ENCODE peak calls at places on chromosomes 6 and 20, in nine cellular contexts. One of them, this sample, is unnamed.
A peak's percentile ranks its signal among the peaks of the same experiment; 100 is the strongest.

GRCh38 chr20:3659492-3660261 is 3.5 kb downstream of the GFRA4 start:
- DNase-seq in cerebellar cortex: no peak
- DNase-seq in activated CD4-positive, alpha-beta T cell treated with anti-CD3 and anti-CD28 coated beads for 24 hours: no peak
- DNase-seq in left cardiac atrium: no peak
- DNase-seq in HTR-8/SVneo: no peak
- DNase-seq in NCI-H1092 treated with DMSO at 0.1 percent for 48 hours: no peak
- DNase-seq in GM13977: no peak
- DNase-seq in upper lobe of left lung: no peak
- DNase-seq in heart left ventricle: no peak
- DNase-seq in this sample: no peak

GRCh38 chr6:12265795-12266194 is 24.4 kb upstream of the EDN1 start:
- DNase-seq in cerebellar cortex: no peak
- DNase-seq in activated CD4-positive, alpha-beta T cell treated with anti-CD3 and anti-CD28 coated beads for 24 hours: no peak
- DNase-seq in left cardiac atrium: no peak
- DNase-seq in HTR-8/SVneo: no peak
- DNase-seq in NCI-H1092 treated with DMSO at 0.1 percent for 48 hours: no peak
- DNase-seq in GM13977: no peak
- DNase-seq in upper lobe of left lung: no peak
- DNase-seq in heart left ventricle: no peak
- DNase-seq in this sample: no peak

GRCh38 chr20:52247548-52247947 is 56.0 kb upstream of the ZFP64 start:
- DNase-seq in cerebellar cortex: no peak
- DNase-seq in activated CD4-positive, alpha-beta T cell treated with anti-CD3 and anti-CD28 coated beads for 24 hours: no peak
- DNase-seq in left cardiac atrium: no peak
- DNase-seq in HTR-8/SVneo: no peak
- DNase-seq in NCI-H1092 treated with DMSO at 0.1 percent for 48 hours: no peak
- DNase-seq in GM13977: no peak
- DNase-seq in upper lobe of left lung: no peak
- DNase-seq in heart left ventricle: no peak
- DNase-seq in this sample: no peak

GRCh38 chr6:11802886-11803595 is 24.4 kb upstream of the ADTRP start:
- DNase-seq in cerebellar cortex: no peak
- DNase-seq in activated CD4-positive, alpha-beta T cell treated with anti-CD3 and anti-CD28 coated beads for 24 hours: no peak
- DNase-seq in left cardiac atrium: no peak
- DNase-seq in HTR-8/SVneo: no peak
- DNase-seq in NCI-H1092 treated with DMSO at 0.1 percent for 48 hours: no peak
- DNase-seq in GM13977: no peak
- DNase-seq in upper lobe of left lung: no peak
- DNase-seq in heart left ventricle: no peak
- DNase-seq in this sample: no peak

GRCh38 chr6:45773906-45774305 is 241.8 kb downstream of the CLIC5 start:
- DNase-seq in cerebellar cortex: no peak
- DNase-seq in activated CD4-positive, alpha-beta T cell treated with anti-CD3 and anti-CD28 coated beads for 24 hours: no peak
- DNase-seq in left cardiac atrium: no peak
- DNase-seq in HTR-8/SVneo: no peak
- DNase-seq in NCI-H1092 treated with DMSO at 0.1 percent for 48 hours: no peak
- DNase-seq in GM13977: no peak
- DNase-seq in upper lobe of left lung: no peak
- DNase-seq in heart left ventricle: no peak
- DNase-seq in this sample: no peak

GRCh38 chr6:5671162-5671561 is 335.6 kb downstream of the NRN1 start:
- DNase-seq in cerebellar cortex: no peak
- DNase-seq in activated CD4-positive, alpha-beta T cell treated with anti-CD3 and anti-CD28 coated beads for 24 hours: no peak
- DNase-seq in left cardiac atrium: no peak
- DNase-seq in HTR-8/SVneo: peak; percentile 19
- DNase-seq in NCI-H1092 treated with DMSO at 0.1 percent for 48 hours: no peak
- DNase-seq in GM13977: peak; percentile 49
- DNase-seq in upper lobe of left lung: no peak
- DNase-seq in heart left ventricle: peak; percentile 20
- DNase-seq in this sample: peak; percentile 13

GRCh38 chr6:53813096-53813495 is 18.3 kb downstream of the LRRC1 start:
- DNase-seq in cerebellar cortex: no peak
- DNase-seq in activated CD4-positive, alpha-beta T cell treated with anti-CD3 and anti-CD28 coated beads for 24 hours: no peak
- DNase-seq in left cardiac atrium: no peak
- DNase-seq in HTR-8/SVneo: no peak
- DNase-seq in NCI-H1092 treated with DMSO at 0.1 percent for 48 hours: no peak
- DNase-seq in GM13977: no peak
- DNase-seq in upper lobe of left lung: no peak
- DNase-seq in heart left ventricle: no peak
- DNase-seq in this sample: no peak

GRCh38 chr6:145071836-145072235 is 663.5 kb downstream of the EPM2A start:
- DNase-seq in cerebellar cortex: no peak
- DNase-seq in activated CD4-positive, alpha-beta T cell treated with anti-CD3 and anti-CD28 coated beads for 24 hours: no peak
- DNase-seq in left cardiac atrium: no peak
- DNase-seq in HTR-8/SVneo: peak; percentile 8
- DNase-seq in NCI-H1092 treated with DMSO at 0.1 percent for 48 hours: no peak
- DNase-seq in GM13977: no peak
- DNase-seq in upper lobe of left lung: no peak
- DNase-seq in heart left ventricle: no peak
- DNase-seq in this sample: no peak

GRCh38 chr6:47156196-47156595 is 114.1 kb upstream of the ADGRF1 start:
- DNase-seq in cerebellar cortex: no peak
- DNase-seq in activated CD4-positive, alpha-beta T cell treated with anti-CD3 and anti-CD28 coated beads for 24 hours: no peak
- DNase-seq in left cardiac atrium: no peak
- DNase-seq in HTR-8/SVneo: no peak
- DNase-seq in NCI-H1092 treated with DMSO at 0.1 percent for 48 hours: no peak
- DNase-seq in GM13977: no peak
- DNase-seq in upper lobe of left lung: no peak
- DNase-seq in heart left ventricle: no peak
- DNase-seq in this sample: no peak

GRCh38 chr20:42082611-42083010 is 464.4 kb upstream of the CHD6 start:
- DNase-seq in cerebellar cortex: no peak
- DNase-seq in activated CD4-positive, alpha-beta T cell treated with anti-CD3 and anti-CD28 coated beads for 24 hours: no peak
- DNase-seq in left cardiac atrium: peak; percentile 79
- DNase-seq in HTR-8/SVneo: no peak
- DNase-seq in NCI-H1092 treated with DMSO at 0.1 percent for 48 hours: no peak
- DNase-seq in GM13977: no peak
- DNase-seq in upper lobe of left lung: no peak
- DNase-seq in heart left ventricle: peak; percentile 88
- DNase-seq in this sample: no peak

GRCh38 chr6:141326426-141326825 is 806.3 kb upstream of the GJE1 start:
- DNase-seq in cerebellar cortex: no peak
- DNase-seq in activated CD4-positive, alpha-beta T cell treated with anti-CD3 and anti-CD28 coated beads for 24 hours: peak; percentile 42
- DNase-seq in left cardiac atrium: no peak
- DNase-seq in HTR-8/SVneo: peak; percentile 41
- DNase-seq in NCI-H1092 treated with DMSO at 0.1 percent for 48 hours: no peak
- DNase-seq in GM13977: no peak
- DNase-seq in upper lobe of left lung: no peak
- DNase-seq in heart left ventricle: no peak
- DNase-seq in this sample: no peak

GRCh38 chr6:89297695-89298351 is 17.3 kb downstream of the GABRR2 start:
- DNase-seq in cerebellar cortex: no peak
- DNase-seq in activated CD4-positive, alpha-beta T cell treated with anti-CD3 and anti-CD28 coated beads for 24 hours: peak; percentile 51
- DNase-seq in left cardiac atrium: peak; percentile 65
- DNase-seq in HTR-8/SVneo: peak; percentile 78
- DNase-seq in NCI-H1092 treated with DMSO at 0.1 percent for 48 hours: no peak
- DNase-seq in GM13977: peak; percentile 80
- DNase-seq in upper lobe of left lung: no peak
- DNase-seq in heart left ventricle: peak; percentile 82
- DNase-seq in this sample: peak; percentile 81

GRCh38 chr6:106866875-106867658 is 107.5 kb downstream of the CD24 start:
- DNase-seq in cerebellar cortex: no peak
- DNase-seq in activated CD4-positive, alpha-beta T cell treated with anti-CD3 and anti-CD28 coated beads for 24 hours: no peak
- DNase-seq in left cardiac atrium: no peak
- DNase-seq in HTR-8/SVneo: no peak
- DNase-seq in NCI-H1092 treated with DMSO at 0.1 percent for 48 hours: no peak
- DNase-seq in GM13977: no peak
- DNase-seq in upper lobe of left lung: peak; percentile 53
- DNase-seq in heart left ventricle: no peak
- DNase-seq in this sample: no peak

GRCh38 chr20:38304845-38305447 is 990 bp downstream of the BPI start:
- DNase-seq in cerebellar cortex: peak; percentile 17
- DNase-seq in activated CD4-positive, alpha-beta T cell treated with anti-CD3 and anti-CD28 coated beads for 24 hours: no peak
- DNase-seq in left cardiac atrium: peak; percentile 40
- DNase-seq in HTR-8/SVneo: peak; percentile 69
- DNase-seq in NCI-H1092 treated with DMSO at 0.1 percent for 48 hours: no peak
- DNase-seq in GM13977: peak; percentile 53
- DNase-seq in upper lobe of left lung: no peak
- DNase-seq in heart left ventricle: no peak
- DNase-seq in this sample: peak; percentile 57

GRCh38 chr6:12990162-12990561 is 273.6 kb downstream of the PHACTR1 start:
- DNase-seq in cerebellar cortex: no peak
- DNase-seq in activated CD4-positive, alpha-beta T cell treated with anti-CD3 and anti-CD28 coated beads for 24 hours: no peak
- DNase-seq in left cardiac atrium: no peak
- DNase-seq in HTR-8/SVneo: no peak
- DNase-seq in NCI-H1092 treated with DMSO at 0.1 percent for 48 hours: no peak
- DNase-seq in GM13977: no peak
- DNase-seq in upper lobe of left lung: peak; percentile 27
- DNase-seq in heart left ventricle: no peak
- DNase-seq in this sample: no peak

GRCh38 chr6:53311586-53311935 is 37.2 kb downstream of the ELOVL5 start:
- DNase-seq in cerebellar cortex: no peak
- DNase-seq in activated CD4-positive, alpha-beta T cell treated with anti-CD3 and anti-CD28 coated beads for 24 hours: no peak
- DNase-seq in left cardiac atrium: no peak
- DNase-seq in HTR-8/SVneo: no peak
- DNase-seq in NCI-H1092 treated with DMSO at 0.1 percent for 48 hours: no peak
- DNase-seq in GM13977: no peak
- DNase-seq in upper lobe of left lung: no peak
- DNase-seq in heart left ventricle: no peak
- DNase-seq in this sample: no peak

GRCh38 chr6:41155132-41155805 is 1.1 kb upstream of the TREML1 start:
- DNase-seq in cerebellar cortex: no peak
- DNase-seq in activated CD4-positive, alpha-beta T cell treated with anti-CD3 and anti-CD28 coated beads for 24 hours: no peak
- DNase-seq in left cardiac atrium: no peak
- DNase-seq in HTR-8/SVneo: no peak
- DNase-seq in NCI-H1092 treated with DMSO at 0.1 percent for 48 hours: no peak
- DNase-seq in GM13977: no peak
- DNase-seq in upper lobe of left lung: no peak
- DNase-seq in heart left ventricle: no peak
- DNase-seq in this sample: no peak

GRCh38 chr6:16158943-16159557 is 30.2 kb downstream of the MYLIP start:
- DNase-seq in cerebellar cortex: no peak
- DNase-seq in activated CD4-positive, alpha-beta T cell treated with anti-CD3 and anti-CD28 coated beads for 24 hours: no peak
- DNase-seq in left cardiac atrium: no peak
- DNase-seq in HTR-8/SVneo: no peak
- DNase-seq in NCI-H1092 treated with DMSO at 0.1 percent for 48 hours: no peak
- DNase-seq in GM13977: no peak
- DNase-seq in upper lobe of left lung: no peak
- DNase-seq in heart left ventricle: no peak
- DNase-seq in this sample: no peak

GRCh38 chr6:56661298-56661697 is 18.6 kb upstream of the DST start:
- DNase-seq in cerebellar cortex: no peak
- DNase-seq in activated CD4-positive, alpha-beta T cell treated with anti-CD3 and anti-CD28 coated beads for 24 hours: no peak
- DNase-seq in left cardiac atrium: no peak
- DNase-seq in HTR-8/SVneo: no peak
- DNase-seq in NCI-H1092 treated with DMSO at 0.1 percent for 48 hours: no peak
- DNase-seq in GM13977: no peak
- DNase-seq in upper lobe of left lung: no peak
- DNase-seq in heart left ventricle: no peak
- DNase-seq in this sample: no peak

GRCh38 chr6:155380666-155381332 is 66.5 kb upstream of the TFB1M start:
- DNase-seq in cerebellar cortex: no peak
- DNase-seq in activated CD4-positive, alpha-beta T cell treated with anti-CD3 and anti-CD28 coated beads for 24 hours: no peak
- DNase-seq in left cardiac atrium: no peak
- DNase-seq in HTR-8/SVneo: no peak
- DNase-seq in NCI-H1092 treated with DMSO at 0.1 percent for 48 hours: peak; percentile 8
- DNase-seq in GM13977: no peak
- DNase-seq in upper lobe of left lung: no peak
- DNase-seq in heart left ventricle: no peak
- DNase-seq in this sample: no peak

GRCh38 chr20:46690219-46691111 is 1.2 kb upstream of the TP53RK start:
- DNase-seq in cerebellar cortex: no peak
- DNase-seq in activated CD4-positive, alpha-beta T cell treated with anti-CD3 and anti-CD28 coated beads for 24 hours: no peak
- DNase-seq in left cardiac atrium: no peak
- DNase-seq in HTR-8/SVneo: no peak
- DNase-seq in NCI-H1092 treated with DMSO at 0.1 percent for 48 hours: no peak
- DNase-seq in GM13977: no peak
- DNase-seq in upper lobe of left lung: no peak
- DNase-seq in heart left ventricle: no peak
- DNase-seq in this sample: no peak

GRCh38 chr6:31041372-31041974 is 31.2 kb downstream of the MUC22 start:
- DNase-seq in cerebellar cortex: no peak
- DNase-seq in activated CD4-positive, alpha-beta T cell treated with anti-CD3 and anti-CD28 coated beads for 24 hours: no peak
- DNase-seq in left cardiac atrium: no peak
- DNase-seq in HTR-8/SVneo: no peak
- DNase-seq in NCI-H1092 treated with DMSO at 0.1 percent for 48 hours: no peak
- DNase-seq in GM13977: no peak
- DNase-seq in upper lobe of left lung: no peak
- DNase-seq in heart left ventricle: no peak
- DNase-seq in this sample: no peak

GRCh38 chr6:2911171-2911570 is 8.1 kb upstream of the SERPINB9 start:
- DNase-seq in cerebellar cortex: no peak
- DNase-seq in activated CD4-positive, alpha-beta T cell treated with anti-CD3 and anti-CD28 coated beads for 24 hours: no peak
- DNase-seq in left cardiac atrium: no peak
- DNase-seq in HTR-8/SVneo: no peak
- DNase-seq in NCI-H1092 treated with DMSO at 0.1 percent for 48 hours: no peak
- DNase-seq in GM13977: no peak
- DNase-seq in upper lobe of left lung: no peak
- DNase-seq in heart left ventricle: no peak
- DNase-seq in this sample: no peak

GRCh38 chr20:57808266-57808866 is 98.6 kb upstream of the PMEPA1 start:
- DNase-seq in cerebellar cortex: no peak
- DNase-seq in activated CD4-positive, alpha-beta T cell treated with anti-CD3 and anti-CD28 coated beads for 24 hours: no peak
- DNase-seq in left cardiac atrium: no peak
- DNase-seq in HTR-8/SVneo: no peak
- DNase-seq in NCI-H1092 treated with DMSO at 0.1 percent for 48 hours: no peak
- DNase-seq in GM13977: no peak
- DNase-seq in upper lobe of left lung: no peak
- DNase-seq in heart left ventricle: no peak
- DNase-seq in this sample: no peak

GRCh38 chr20:20498081-20498861 is 130.4 kb downstream of the INSM1 start:
- DNase-seq in cerebellar cortex: peak; percentile 91
- DNase-seq in activated CD4-positive, alpha-beta T cell treated with anti-CD3 and anti-CD28 coated beads for 24 hours: no peak
- DNase-seq in left cardiac atrium: no peak
- DNase-seq in HTR-8/SVneo: no peak
- DNase-seq in NCI-H1092 treated with DMSO at 0.1 percent for 48 hours: peak; percentile 94
- DNase-seq in GM13977: no peak
- DNase-seq in upper lobe of left lung: no peak
- DNase-seq in heart left ventricle: no peak
- DNase-seq in this sample: peak; percentile 61

GRCh38 chr20:460707-461106 is 1.6 kb downstream of the TBC1D20 start:
- DNase-seq in cerebellar cortex: no peak
- DNase-seq in activated CD4-positive, alpha-beta T cell treated with anti-CD3 and anti-CD28 coated beads for 24 hours: no peak
- DNase-seq in left cardiac atrium: no peak
- DNase-seq in HTR-8/SVneo: no peak
- DNase-seq in NCI-H1092 treated with DMSO at 0.1 percent for 48 hours: no peak
- DNase-seq in GM13977: no peak
- DNase-seq in upper lobe of left lung: no peak
- DNase-seq in heart left ventricle: no peak
- DNase-seq in this sample: no peak

GRCh38 chr6:43923376-43924221 is 153.6 kb downstream of the VEGFA start:
- DNase-seq in cerebellar cortex: no peak
- DNase-seq in activated CD4-positive, alpha-beta T cell treated with anti-CD3 and anti-CD28 coated beads for 24 hours: no peak
- DNase-seq in left cardiac atrium: no peak
- DNase-seq in HTR-8/SVneo: no peak
- DNase-seq in NCI-H1092 treated with DMSO at 0.1 percent for 48 hours: no peak
- DNase-seq in GM13977: no peak
- DNase-seq in upper lobe of left lung: no peak
- DNase-seq in heart left ventricle: no peak
- DNase-seq in this sample: no peak

GRCh38 chr20:13610205-13610604 is 28.5 kb downstream of the TASP1 start:
- DNase-seq in cerebellar cortex: peak; percentile 9
- DNase-seq in activated CD4-positive, alpha-beta T cell treated with anti-CD3 and anti-CD28 coated beads for 24 hours: no peak
- DNase-seq in left cardiac atrium: no peak
- DNase-seq in HTR-8/SVneo: no peak
- DNase-seq in NCI-H1092 treated with DMSO at 0.1 percent for 48 hours: no peak
- DNase-seq in GM13977: peak; percentile 12
- DNase-seq in upper lobe of left lung: no peak
- DNase-seq in heart left ventricle: no peak
- DNase-seq in this sample: peak; percentile 48

GRCh38 chr20:50589548-50590347 is 79.6 kb downstream of the PTPN1 start:
- DNase-seq in cerebellar cortex: no peak
- DNase-seq in activated CD4-positive, alpha-beta T cell treated with anti-CD3 and anti-CD28 coated beads for 24 hours: no peak
- DNase-seq in left cardiac atrium: no peak
- DNase-seq in HTR-8/SVneo: no peak
- DNase-seq in NCI-H1092 treated with DMSO at 0.1 percent for 48 hours: no peak
- DNase-seq in GM13977: no peak
- DNase-seq in upper lobe of left lung: no peak
- DNase-seq in heart left ventricle: no peak
- DNase-seq in this sample: no peak

GRCh38 chr6:100343678-100344077 is 121.0 kb downstream of the SIM1 start:
- DNase-seq in cerebellar cortex: no peak
- DNase-seq in activated CD4-positive, alpha-beta T cell treated with anti-CD3 and anti-CD28 coated beads for 24 hours: no peak
- DNase-seq in left cardiac atrium: no peak
- DNase-seq in HTR-8/SVneo: no peak
- DNase-seq in NCI-H1092 treated with DMSO at 0.1 percent for 48 hours: no peak
- DNase-seq in GM13977: no peak
- DNase-seq in upper lobe of left lung: no peak
- DNase-seq in heart left ventricle: no peak
- DNase-seq in this sample: no peak

GRCh38 chr20:48406462-48407235 is 421.1 kb downstream of the PREX1 start:
- DNase-seq in cerebellar cortex: peak; percentile 17
- DNase-seq in activated CD4-positive, alpha-beta T cell treated with anti-CD3 and anti-CD28 coated beads for 24 hours: no peak
- DNase-seq in left cardiac atrium: no peak
- DNase-seq in HTR-8/SVneo: no peak
- DNase-seq in NCI-H1092 treated with DMSO at 0.1 percent for 48 hours: no peak
- DNase-seq in GM13977: no peak
- DNase-seq in upper lobe of left lung: no peak
- DNase-seq in heart left ventricle: no peak
- DNase-seq in this sample: peak; percentile 32